ENCODE peak calls at places on chromosomes 13 and 19, in eight cellular contexts. One of them, this sample, is unnamed.

GRCh38 chr13:87344176-87344575 is 327.0 kb upstream of the SLITRK5 start:
- DNase-seq in ovary: no peak
- DNase-seq in heart left ventricle: no peak
- DNase-seq in tibial nerve: no peak
- DNase-seq in breast epithelium: no peak
- DNase-seq in Peyer's patch: no peak
- DNase-seq in upper lobe of left lung: no peak
- DNase-seq in NB4: no peak
- DNase-seq in this sample: no peak

GRCh38 chr13:41780736-41781708 is 179.9 kb downstream of the VWA8 start:
- DNase-seq in upper lobe of left lung: no peak
- DNase-seq in tibial nerve: no peak
- DNase-seq in ovary: no peak
- DNase-seq in Peyer's patch: no peak
- DNase-seq in breast epithelium: no peak
- DNase-seq in heart left ventricle: no peak
- DNase-seq in NB4: no peak
- DNase-seq in this sample: no peak

GRCh38 chr19:28898279-28898678 is 314.7 kb downstream of the UQCRFS1 start:
- DNase-seq in breast epithelium: no peak
- DNase-seq in upper lobe of left lung: no peak
- DNase-seq in heart left ventricle: no peak
- DNase-seq in Peyer's patch: no peak
- DNase-seq in tibial nerve: no peak
- DNase-seq in NB4: no peak
- DNase-seq in ovary: no peak
- DNase-seq in this sample: no peak

GRCh38 chr13:32751340-32751739 is 165.1 kb downstream of the PDS5B start:
- DNase-seq in breast epithelium: no peak
- DNase-seq in tibial nerve: no peak
- DNase-seq in upper lobe of left lung: no peak
- DNase-seq in NB4: no peak
- DNase-seq in heart left ventricle: no peak
- DNase-seq in ovary: no peak
- DNase-seq in Peyer's patch: no peak
- DNase-seq in this sample: no peak

GRCh38 chr13:39406688-39407087 is 196.3 kb downstream of the LHFPL6 start:
- DNase-seq in Peyer's patch: no peak
- DNase-seq in upper lobe of left lung: no peak
- DNase-seq in heart left ventricle: no peak
- DNase-seq in NB4: no peak
- DNase-seq in ovary: no peak
- DNase-seq in tibial nerve: no peak
- DNase-seq in breast epithelium: no peak
- DNase-seq in this sample: no peak

GRCh38 chr19:44758596-44758995 is 10.1 kb downstream of the BCL3 start:
- DNase-seq in upper lobe of left lung: no peak
- DNase-seq in breast epithelium: no peak
- DNase-seq in Peyer's patch: no peak
- DNase-seq in NB4: no peak
- DNase-seq in ovary: peak; percentile 55
- DNase-seq in tibial nerve: no peak
- DNase-seq in heart left ventricle: peak; percentile 54
- DNase-seq in this sample: no peak

GRCh38 chr19:30105723-30106122 is 163.7 kb downstream of the URI1 start:
- DNase-seq in breast epithelium: no peak
- DNase-seq in Peyer's patch: no peak
- DNase-seq in heart left ventricle: no peak
- DNase-seq in ovary: no peak
- DNase-seq in upper lobe of left lung: no peak
- DNase-seq in tibial nerve: no peak
- DNase-seq in NB4: no peak
- DNase-seq in this sample: no peak

GRCh38 chr13:39527961-39528720 is 74.9 kb downstream of the LHFPL6 start:
- DNase-seq in ovary: no peak
- DNase-seq in breast epithelium: no peak
- DNase-seq in upper lobe of left lung: no peak
- DNase-seq in Peyer's patch: no peak
- DNase-seq in NB4: no peak
- DNase-seq in tibial nerve: no peak
- DNase-seq in heart left ventricle: peak; percentile 50
- DNase-seq in this sample: no peak

DNA sequence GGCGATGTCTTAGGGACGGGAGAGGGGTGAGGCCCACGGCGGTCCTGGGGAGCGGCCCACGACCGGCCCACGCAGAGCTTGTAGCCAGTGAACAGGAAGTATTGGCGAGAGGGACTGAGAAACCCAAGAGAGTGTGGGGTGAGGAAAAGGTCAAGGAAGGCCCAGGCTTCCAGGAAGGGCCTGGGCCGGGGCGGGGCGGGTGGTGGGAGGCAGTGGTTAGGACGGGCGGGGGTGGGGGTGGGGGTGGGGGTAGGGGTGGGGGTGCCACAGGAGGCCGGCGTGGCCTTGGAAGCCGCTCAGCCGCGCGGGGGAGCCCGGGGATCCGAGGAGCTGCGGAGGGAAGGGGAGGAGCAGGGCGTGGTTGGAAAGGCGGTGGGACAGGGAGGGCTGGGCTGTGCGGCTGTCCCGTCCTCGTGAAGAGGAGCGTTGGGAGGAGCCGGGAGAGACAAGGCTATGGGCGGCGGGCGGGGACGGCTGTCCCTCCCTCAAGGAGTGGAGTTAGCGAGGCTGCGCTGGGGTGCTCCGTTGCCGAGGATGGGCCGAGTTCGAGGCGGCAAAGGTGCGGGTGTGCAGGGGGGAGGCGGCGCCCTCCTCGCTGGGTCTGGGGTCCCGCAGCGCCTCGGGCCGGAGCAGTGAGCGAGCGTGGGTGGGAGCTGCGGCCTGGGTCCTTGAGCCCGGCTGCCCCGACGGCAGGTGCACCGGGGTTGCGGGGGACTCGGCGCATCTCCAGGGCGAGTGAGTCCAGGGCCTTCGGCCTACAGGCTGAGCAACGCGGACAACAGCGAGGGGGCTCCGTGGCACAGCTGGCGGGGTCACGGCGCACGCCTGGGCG is 254.4 kb upstream of the SGCG start:
- DNase-seq in ovary: peak; percentile 92
- DNase-seq in heart left ventricle: peak; percentile 84
- DNase-seq in tibial nerve: peak; percentile 41
- DNase-seq in upper lobe of left lung: peak; percentile 67
- DNase-seq in breast epithelium: peak; percentile 79
- DNase-seq in Peyer's patch: no peak
- DNase-seq in NB4: no peak
- DNase-seq in this sample: peak; percentile 4
- TF ChIP-seq POLR2A in ovary: no peak
- TF ChIP-seq POLR2A in heart left ventricle: no peak
- TF ChIP-seq POLR2A in tibial nerve: no peak
- TF ChIP-seq POLR2A in upper lobe of left lung: no peak
- TF ChIP-seq POLR2A in breast epithelium: no peak
- TF ChIP-seq POLR2A in Peyer's patch: no peak
- TF ChIP-seq POLR2A in NB4: no peak
- TF ChIP-seq POLR2A in this sample: no peak

DNA sequence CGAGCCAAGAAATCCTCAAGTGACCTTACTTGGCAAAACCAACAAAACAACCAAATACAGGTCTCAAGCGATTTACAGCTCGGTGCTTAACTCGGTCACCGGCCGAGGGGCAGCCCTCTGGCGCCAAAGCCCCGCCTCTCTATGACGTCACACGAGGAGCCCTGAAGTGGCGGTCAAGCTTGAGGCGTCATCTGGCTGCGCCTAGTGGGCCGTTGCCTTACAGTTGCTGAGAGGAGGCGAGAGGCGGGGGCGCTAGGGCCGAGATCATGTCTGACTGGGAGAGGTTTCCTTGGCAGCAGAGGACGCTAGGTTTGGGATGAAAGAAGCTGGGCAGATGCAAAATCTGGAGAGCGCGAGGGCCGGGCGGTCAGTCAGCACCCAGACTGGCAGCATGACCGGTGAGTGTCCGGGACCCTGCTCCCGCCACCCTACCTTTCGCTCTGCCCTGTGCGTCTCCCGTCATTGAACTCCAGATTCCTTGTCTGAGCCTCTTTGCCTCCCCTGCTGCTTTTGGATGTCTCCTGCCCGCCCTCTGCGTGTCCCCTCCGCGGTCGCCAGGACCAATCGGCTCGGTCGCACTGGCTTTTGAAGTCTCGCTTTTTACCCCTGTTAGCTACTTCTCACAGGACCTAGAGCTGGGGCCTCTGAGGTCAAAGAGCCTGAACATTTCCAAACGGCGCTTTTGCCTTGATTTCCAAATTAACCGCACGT is at the start of gene CDADC1:
- DNase-seq in Peyer's patch: peak; percentile 96
- DNase-seq in breast epithelium: peak; percentile 95
- DNase-seq in NB4: peak; percentile 98
- DNase-seq in heart left ventricle: peak; percentile 99
- DNase-seq in tibial nerve: peak; percentile 94
- DNase-seq in ovary: peak; percentile 99
- DNase-seq in upper lobe of left lung: peak; percentile 98
- DNase-seq in this sample: peak; percentile 97
- TF ChIP-seq POLR2A in Peyer's patch: peak; percentile 70
- TF ChIP-seq POLR2A in breast epithelium: peak; percentile 84
- TF ChIP-seq POLR2A in NB4: peak; percentile 96
- TF ChIP-seq POLR2A in heart left ventricle: no peak
- TF ChIP-seq POLR2A in tibial nerve: peak; percentile 84
- TF ChIP-seq POLR2A in ovary: peak; percentile 92
- TF ChIP-seq POLR2A in upper lobe of left lung: no peak
- TF ChIP-seq POLR2A in this sample: peak; percentile 96

GRCh38 chr13:99085846-99086148 is 107.9 kb upstream of the DOCK9 start:
- DNase-seq in ovary: no peak
- DNase-seq in breast epithelium: no peak
- DNase-seq in tibial nerve: no peak
- DNase-seq in heart left ventricle: no peak
- DNase-seq in Peyer's patch: no peak
- DNase-seq in upper lobe of left lung: peak; percentile 25
- DNase-seq in NB4: no peak
- DNase-seq in this sample: no peak

GRCh38 chr13:99086149-99086868 is 108.4 kb upstream of the DOCK9 start:
- DNase-seq in breast epithelium: no peak
- DNase-seq in Peyer's patch: peak; percentile 49
- DNase-seq in tibial nerve: no peak
- DNase-seq in heart left ventricle: peak; percentile 55
- DNase-seq in upper lobe of left lung: peak; percentile 61
- DNase-seq in ovary: peak; percentile 53
- DNase-seq in NB4: peak; percentile 67
- DNase-seq in this sample: peak; percentile 69

GRCh38 chr13:99086869-99087129 is 108.9 kb upstream of the DOCK9 start:
- DNase-seq in Peyer's patch: peak; percentile 36
- DNase-seq in breast epithelium: no peak
- DNase-seq in ovary: peak; percentile 55
- DNase-seq in upper lobe of left lung: no peak
- DNase-seq in tibial nerve: no peak
- DNase-seq in heart left ventricle: peak; percentile 40
- DNase-seq in NB4: no peak
- DNase-seq in this sample: peak; percentile 69

GRCh38 chr13:99087954-99088491 is 110.2 kb upstream of the DOCK9 start:
- DNase-seq in breast epithelium: no peak
- DNase-seq in Peyer's patch: no peak
- DNase-seq in ovary: peak; percentile 30
- DNase-seq in NB4: no peak
- DNase-seq in upper lobe of left lung: peak; percentile 45
- DNase-seq in tibial nerve: no peak
- DNase-seq in heart left ventricle: no peak
- DNase-seq in this sample: no peak

GRCh38 chr13:99087130-99087953 is 109.5 kb upstream of the DOCK9 start:
- DNase-seq in NB4: no peak
- DNase-seq in upper lobe of left lung: peak; percentile 94
- DNase-seq in breast epithelium: peak; percentile 91
- DNase-seq in ovary: peak; percentile 90
- DNase-seq in tibial nerve: peak; percentile 80
- DNase-seq in Peyer's patch: peak; percentile 90
- DNase-seq in heart left ventricle: peak; percentile 92
- DNase-seq in this sample: peak; percentile 93
- TF ChIP-seq POLR2A in NB4: no peak
- TF ChIP-seq POLR2A in upper lobe of left lung: no peak
- TF ChIP-seq POLR2A in breast epithelium: peak; percentile 76
- TF ChIP-seq POLR2A in ovary: peak; percentile 69
- TF ChIP-seq POLR2A in tibial nerve: peak; percentile 23
- TF ChIP-seq POLR2A in Peyer's patch: peak; percentile 82
- TF ChIP-seq POLR2A in heart left ventricle: peak; percentile 22
- TF ChIP-seq POLR2A in this sample: peak; percentile 77

GRCh38 chr19:2460245-2460644 is 3.5 kb upstream of the LMNB2 start:
- DNase-seq in breast epithelium: no peak
- DNase-seq in Peyer's patch: no peak
- DNase-seq in tibial nerve: no peak
- DNase-seq in heart left ventricle: no peak
- DNase-seq in upper lobe of left lung: no peak
- DNase-seq in ovary: no peak
- DNase-seq in NB4: no peak
- DNase-seq in this sample: no peak

GRCh38 chr19:2462635-2463421 is 6.1 kb upstream of the LMNB2 start:
- DNase-seq in breast epithelium: peak; percentile 93
- DNase-seq in ovary: peak; percentile 91
- DNase-seq in heart left ventricle: peak; percentile 91
- DNase-seq in Peyer's patch: no peak
- DNase-seq in tibial nerve: peak; percentile 66
- DNase-seq in upper lobe of left lung: peak; percentile 77
- DNase-seq in NB4: no peak
- DNase-seq in this sample: no peak

GRCh38 chr19:2464389-2464788 is 7.6 kb upstream of the LMNB2 start:
- DNase-seq in NB4: no peak
- DNase-seq in Peyer's patch: no peak
- DNase-seq in ovary: no peak
- DNase-seq in breast epithelium: no peak
- DNase-seq in upper lobe of left lung: no peak
- DNase-seq in heart left ventricle: no peak
- DNase-seq in tibial nerve: no peak
- DNase-seq in this sample: no peak

GRCh38 chr19:2458054-2458453 is 1.3 kb upstream of the LMNB2 start:
- DNase-seq in breast epithelium: no peak
- DNase-seq in upper lobe of left lung: no peak
- DNase-seq in heart left ventricle: no peak
- DNase-seq in Peyer's patch: no peak
- DNase-seq in NB4: no peak
- DNase-seq in ovary: no peak
- DNase-seq in tibial nerve: no peak
- DNase-seq in this sample: no peak

DNA sequence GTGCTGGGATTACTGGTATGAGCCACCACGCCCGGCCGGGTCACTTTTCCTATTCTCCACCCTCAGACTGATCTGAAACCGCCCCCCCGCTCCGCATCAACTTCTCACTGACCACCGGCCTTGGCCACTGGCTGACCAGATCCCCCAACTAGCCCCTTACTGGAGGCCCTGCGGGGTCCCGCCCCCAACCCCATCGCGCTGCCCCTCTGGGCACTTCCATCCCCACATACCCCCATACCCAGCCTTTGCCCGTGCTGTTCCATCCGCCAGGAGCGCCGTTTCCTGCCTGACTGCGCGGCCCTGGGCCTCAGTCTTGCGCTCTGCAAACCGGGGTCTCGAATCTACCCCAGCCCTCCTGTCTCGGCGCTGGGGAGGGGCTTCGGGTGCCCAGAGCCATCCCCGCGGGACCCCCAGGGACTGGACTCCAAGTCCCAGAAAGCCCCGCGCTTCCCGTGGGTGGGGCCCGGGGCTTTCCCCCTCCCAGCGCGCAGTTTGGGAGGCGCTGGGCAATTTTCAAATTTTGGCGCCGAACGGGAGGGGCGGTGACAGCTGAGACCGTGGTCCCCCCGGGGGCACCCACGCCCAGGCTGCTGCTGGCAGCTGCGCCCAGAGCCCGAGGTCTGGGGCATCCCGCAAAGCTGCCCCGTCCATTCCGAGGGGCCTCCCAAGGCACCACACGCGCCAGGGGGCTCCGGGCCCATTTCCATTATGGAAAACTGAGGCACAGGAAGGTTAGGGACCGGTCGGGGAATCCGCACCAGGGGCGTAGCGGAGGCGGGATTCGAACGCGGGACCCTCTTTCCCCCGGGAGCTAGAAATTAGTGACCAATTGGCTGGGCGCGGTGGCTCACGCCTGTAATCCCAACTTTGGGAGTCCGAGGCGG is 5.2 kb upstream of the LMNB2 start:
- DNase-seq in ovary: peak; percentile 53
- DNase-seq in tibial nerve: no peak
- DNase-seq in NB4: no peak
- DNase-seq in upper lobe of left lung: peak; percentile 46
- DNase-seq in breast epithelium: no peak
- DNase-seq in heart left ventricle: peak; percentile 64
- DNase-seq in Peyer's patch: peak; percentile 31
- DNase-seq in this sample: peak; percentile 67
- TF ChIP-seq POLR2A in ovary: no peak
- TF ChIP-seq POLR2A in tibial nerve: no peak
- TF ChIP-seq POLR2A in NB4: no peak
- TF ChIP-seq POLR2A in upper lobe of left lung: no peak
- TF ChIP-seq POLR2A in breast epithelium: no peak
- TF ChIP-seq POLR2A in heart left ventricle: no peak
- TF ChIP-seq POLR2A in Peyer's patch: no peak
- TF ChIP-seq POLR2A in this sample: peak; percentile 33